ENCODE peak calls at places on chromosomes 4 and X, in six cellular contexts. E is H1, U is HepG2, Z is SK-N-SH, O is K562, G is GM12878. X is an unnamed sample.

GRCh38 chr4:15938182-15938581 is 358 bp downstream of the FGFBP1 start:
- DNase-seq in E (peak), U (no peak), Z (no peak), O (no peak), G (no peak), X (no peak)

GRCh38 chrX:120147537-120147936 is 10.9 kb upstream of the RHOXF2 start:
- DNase-seq in E (no peak), U (no peak), Z (no peak), O (no peak), G (no peak), X (no peak)

GRCh38 chrX:136468391-136469103 is 19.2 kb upstream of the BRS3 start:
- DNase-seq in E (no peak), U (no peak), Z (no peak), O (no peak), G (no peak), X (no peak)

GRCh38 chr4:37661643-37662221 is 24.4 kb downstream of the RELL1 start:
- DNase-seq in E (no peak), U (no peak), Z (no peak), O (no peak), G (no peak), X (no peak)

GRCh38 chr4:117225441-117225840 is 140.1 kb upstream of the TRAM1L1 start:
- DNase-seq in E (no peak), U (no peak), Z (no peak), O (no peak), G (no peak), X (no peak)

GRCh38 chrX:136121788-136122187 is 25.5 kb upstream of the FHL1 start:
- DNase-seq in E (no peak), U (no peak), Z (no peak), O (no peak), G (no peak), X (no peak)

GRCh38 chr4:140426610-140427103 is 791 bp downstream of the CLGN start:
- DNase-seq in E (no peak), U (peak), Z (peak), O (peak), G (no peak), X (no peak)

GRCh38 chr4:147362868-147363440 is 117.9 kb upstream of the EDNRA start:
- DNase-seq in E (no peak), U (no peak), Z (peak), O (no peak), G (no peak), X (no peak)

GRCh38 chr4:183264614-183265013 is 55.5 kb downstream of the CLDN22 start:
- DNase-seq in E (no peak), U (no peak), Z (no peak), O (no peak), G (no peak), X (no peak)

GRCh38 chrX:116872931-116873330 is 410.2 kb upstream of the CT83 start:
- DNase-seq in E (no peak), U (no peak), Z (no peak), O (no peak), G (no peak), X (no peak)

GRCh38 chr4:18366762-18367358 is 345.3 kb upstream of the LCORL start:
- DNase-seq in E (no peak), U (peak), Z (peak), O (peak), G (peak), X (peak)

GRCh38 chr4:106681381-106681921 is 312.9 kb upstream of the GIMD1 start:
- DNase-seq in E (no peak), U (no peak), Z (no peak), O (no peak), G (no peak), X (no peak)

GRCh38 chr4:155566241-155566823 is 100.3 kb upstream of the GUCY1A1 start:
- DNase-seq in E (no peak), U (no peak), Z (no peak), O (no peak), G (no peak), X (no peak)

GRCh38 chrX:77442728-77443127 is 4.5 kb upstream of the FGF16 start:
- DNase-seq in E (no peak), U (peak), Z (no peak), O (no peak), G (no peak), X (no peak)

GRCh38 chr4:122341906-122342305 is 36.9 kb upstream of the ADAD1 start:
- DNase-seq in E (no peak), U (no peak), Z (no peak), O (no peak), G (no peak), X (no peak)

GRCh38 chr4:157204634-157205244 is 15.8 kb upstream of the GRIA2 start:
- DNase-seq in E (peak), U (peak), Z (peak), O (peak), G (no peak), X (no peak)

GRCh38 chr4:108272566-108272965 is 103.8 kb upstream of the LEF1 start:
- DNase-seq in E (no peak), U (no peak), Z (no peak), O (no peak), G (no peak), X (no peak)

GRCh38 chr4:56861365-56861764 is 39.9 kb upstream of the SPINK2 start:
- DNase-seq in E (no peak), U (no peak), Z (no peak), O (no peak), G (no peak), X (no peak)

GRCh38 chr4:183588169-183588675 is 70.8 kb downstream of the RWDD4 start:
- DNase-seq in E (no peak), U (no peak), Z (no peak), O (no peak), G (no peak), X (no peak)

GRCh38 chrX:18032486-18033221 is 171.6 kb upstream of the RAI2 start:
- DNase-seq in E (no peak), U (no peak), Z (no peak), O (no peak), G (no peak), X (no peak)

GRCh38 chr4:139227729-139228404 is 50.8 kb upstream of the ELF2 start:
- DNase-seq in E (peak), U (peak), Z (no peak), O (peak), G (no peak), X (no peak)

GRCh38 chrX:13598877-13599276 is 29.5 kb downstream of the EGFL6 start:
- DNase-seq in E (no peak), U (no peak), Z (peak), O (peak), G (no peak), X (no peak)
- TF ChIP-seq CTCF in E (peak), U (no peak), Z (peak), O (peak), G (peak), X (peak)

GRCh38 chr4:3519468-3520264 is 12.6 kb downstream of the LRPAP1 start:
- DNase-seq in E (no peak), U (no peak), Z (no peak), O (no peak), G (no peak), X (no peak)

GRCh38 chr4:3516836-3517730 is 15.1 kb downstream of the LRPAP1 start:
- DNase-seq in E (no peak), U (no peak), Z (no peak), O (no peak), G (no peak), X (no peak)

GRCh38 chr4:3518941-3519340 is 13.3 kb downstream of the LRPAP1 start:
- DNase-seq in E (no peak), U (no peak), Z (no peak), O (no peak), G (no peak), X (no peak)

GRCh38 chr4:3517731-3518510 is 14.3 kb downstream of the LRPAP1 start:
- DNase-seq in E (no peak), U (no peak), Z (no peak), O (no peak), G (no peak), X (no peak)

DNA sequence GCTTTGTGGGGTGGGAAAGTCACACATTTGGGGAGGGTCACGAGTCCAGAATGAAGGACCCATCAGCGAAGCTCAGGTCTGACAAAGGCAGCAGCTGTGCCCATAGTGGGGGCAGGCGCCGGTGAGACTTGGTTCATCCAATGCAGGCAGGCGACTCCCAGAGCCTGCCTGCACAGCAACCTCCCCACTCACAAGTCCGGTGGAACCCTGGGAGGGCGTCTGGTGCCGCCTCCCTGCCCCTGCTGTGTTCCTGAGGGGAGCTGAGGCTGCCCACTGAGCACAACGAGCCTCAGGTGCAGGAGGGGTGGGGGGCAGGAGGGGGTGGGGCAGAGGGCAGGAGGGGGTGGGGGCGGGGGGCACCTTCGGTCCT is 13.7 kb downstream of the LRPAP1 start:
- DNase-seq in E (no peak), U (no peak), Z (no peak), O (no peak), G (no peak), X (no peak)
- TF ChIP-seq GABPA in E (no peak), U (no peak), Z (no peak), O (no peak), G (no peak), X (no peak)

DNA sequence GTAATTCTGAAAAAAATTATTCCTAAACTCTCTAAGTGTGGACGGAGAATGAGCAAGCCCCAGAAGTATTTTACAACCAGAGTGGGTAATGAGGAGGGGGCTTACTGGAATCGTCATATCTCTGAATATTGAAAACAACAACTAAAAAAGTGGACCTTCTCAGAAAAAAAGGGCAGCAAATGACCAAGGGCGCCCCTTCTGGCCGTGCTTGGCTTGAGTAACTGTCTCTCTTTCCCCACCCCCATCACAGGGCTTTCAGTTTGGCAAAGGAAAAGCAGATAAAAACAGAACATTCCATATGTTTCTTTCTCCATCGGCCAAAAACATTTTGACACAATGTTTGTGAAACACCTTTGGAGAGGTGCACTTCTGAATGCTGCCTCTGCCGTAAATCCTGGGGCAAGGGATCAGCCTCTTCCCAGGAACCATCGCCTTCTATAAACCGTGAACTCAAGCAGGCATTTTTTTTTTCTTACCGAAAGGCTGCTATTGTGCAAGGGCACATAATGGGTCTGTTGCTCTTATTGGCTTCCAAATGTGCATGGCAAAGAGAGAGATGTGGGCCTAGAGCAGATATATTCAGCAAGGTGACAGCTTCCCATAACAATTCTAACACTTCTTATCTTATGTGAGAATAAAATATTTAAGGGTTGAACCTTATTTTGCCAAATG is 115.4 kb downstream of the PARM1 start:
- DNase-seq in E (peak), U (no peak), Z (peak), O (peak), G (no peak), X (no peak)
- TF ChIP-seq CTCF in E (peak), U (no peak), Z (peak), O (peak), G (peak), X (no peak)

DNA sequence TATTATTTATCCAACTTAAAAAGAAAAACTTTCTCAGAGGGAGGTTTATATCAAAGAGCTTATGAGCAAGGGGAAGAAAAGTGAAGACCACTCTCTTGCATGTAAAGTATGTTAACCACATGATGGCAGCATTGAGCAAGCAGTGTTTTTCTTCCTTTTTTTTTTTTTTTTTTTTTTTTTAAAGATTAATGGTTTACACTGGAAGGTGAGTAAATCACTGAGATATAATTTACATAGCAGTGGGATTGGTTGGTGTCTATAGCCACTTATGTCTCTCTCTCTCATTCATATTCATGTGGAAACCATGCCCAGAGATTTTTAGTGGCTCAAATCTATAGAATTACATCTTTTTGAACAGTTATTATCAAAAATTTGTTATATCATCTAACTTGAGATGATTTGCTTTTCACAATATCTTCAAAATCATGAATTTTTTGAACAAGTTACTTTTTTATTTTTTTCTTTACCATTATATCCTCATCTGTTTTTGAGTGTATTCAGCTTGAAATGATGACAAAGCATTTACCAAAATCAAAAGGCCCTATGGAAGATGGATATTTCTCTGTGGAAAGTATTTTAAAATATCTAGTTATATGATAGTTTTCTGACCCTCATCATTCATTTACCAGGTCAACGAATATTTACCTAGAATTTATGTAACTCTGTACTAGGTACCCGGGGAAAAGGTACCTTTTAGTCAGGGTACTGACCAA is 31.6 kb downstream of the MTHFD2L start:
- DNase-seq in E (no peak), U (peak), Z (peak), O (peak), G (peak), X (no peak)
- TF ChIP-seq GABPA in E (no peak), U (no peak), Z (no peak), O (no peak), G (no peak), X (no peak)

GRCh38 chr4:2962099-2962455 is 1.1 kb downstream of the NOP14 start:
- DNase-seq in E (no peak), U (no peak), Z (peak), O (peak), G (no peak), X (no peak)
- TF ChIP-seq CTCF in E (no peak), U (no peak), Z (peak), O (no peak), G (peak), X (no peak)

GRCh38 chr4:1809754-1810502 is 16.8 kb downstream of the FGFR3 start:
- DNase-seq in E (peak), U (peak), Z (peak), O (peak), G (no peak), X (peak)
- TF ChIP-seq GABPA in E (peak), U (no peak), Z (no peak), O (no peak), G (no peak), X (no peak)

DNA sequence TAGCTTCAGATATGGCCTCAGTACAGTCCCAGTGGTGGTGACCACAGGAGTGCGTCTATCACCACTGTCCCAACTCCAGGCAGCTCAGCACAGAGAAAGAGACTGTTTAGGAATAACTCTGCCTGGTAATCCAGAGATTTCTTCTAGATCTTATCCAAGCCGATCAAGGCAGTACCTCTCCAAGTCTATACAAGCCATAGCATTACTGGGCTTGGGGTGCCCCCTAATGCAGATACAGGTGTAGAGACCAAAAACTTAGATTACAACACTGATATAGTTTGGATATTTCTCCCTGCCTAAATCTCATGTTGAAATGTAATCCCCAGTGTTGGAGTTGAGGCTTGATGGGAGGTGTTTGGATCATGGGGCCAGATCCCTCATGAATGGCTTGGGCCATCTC is 100.9 kb downstream of the PTCHD1 start:
- DNase-seq in E (no peak), U (no peak), Z (no peak), O (no peak), G (no peak), X (no peak)
- TF ChIP-seq CTCF in E (no peak), U (no peak), Z (no peak), O (no peak), G (no peak), X (no peak)